ENCODE peak calls at places on chromosomes 3 and 15, in six cellular contexts. S is fibroblast of lung, M is brain microvascular endothelial cell, J is tibial artery, Z is epithelial cell of esophagus, H is HepG2. I is an unnamed sample.

GRCh38 chr3:17006143-17006839 is 121.5 kb downstream of the PLCL2 start:
- DNase-seq in S (no peak), M (no peak), J (no peak), Z (peak), H (no peak), I (no peak)

GRCh38 chr3:40086890-40087884 is 222.3 kb upstream of the EIF1B start:
- DNase-seq in S (no peak), M (no peak), J (no peak), Z (peak), H (peak), I (no peak)

GRCh38 chr3:178385280-178385952 is 150.8 kb upstream of the KCNMB2 start:
- DNase-seq in S (peak), M (peak), J (no peak), Z (peak), H (peak), I (no peak)

GRCh38 chr15:73081321-73081958 is 29.2 kb downstream of the NEO1 start:
- DNase-seq in S (peak), M (peak), J (no peak), Z (peak), H (peak), I (peak)

GRCh38 chr3:53221827-53222182 is 34.0 kb downstream of the TKT start:
- DNase-seq in S (no peak), M (no peak), J (no peak), Z (no peak), H (no peak), I (no peak)

GRCh38 chr3:141862279-141862816 is 14.1 kb upstream of the ATP1B3 start:
- DNase-seq in S (no peak), M (no peak), J (no peak), Z (no peak), H (no peak), I (no peak)

GRCh38 chr3:109369510-109369909 is 32.2 kb upstream of the DPPA4 start:
- DNase-seq in S (no peak), M (no peak), J (no peak), Z (no peak), H (peak), I (no peak)

GRCh38 chr3:46285931-46286330 is 43.7 kb downstream of the CCR3 start:
- DNase-seq in S (no peak), M (no peak), J (no peak), Z (no peak), H (no peak), I (no peak)

GRCh38 chr15:32927124-32927523 is 209.3 kb downstream of the GREM1 start:
- DNase-seq in S (no peak), M (no peak), J (no peak), Z (no peak), H (no peak), I (no peak)

GRCh38 chr3:17088602-17089313 is 204.0 kb downstream of the PLCL2 start:
- DNase-seq in S (no peak), M (no peak), J (no peak), Z (no peak), H (no peak), I (no peak)

GRCh38 chr3:177618873-177619771 is 421.8 kb upstream of the TBL1XR1 start:
- DNase-seq in S (peak), M (peak), J (no peak), Z (peak), H (no peak), I (peak)

GRCh38 chr15:83170474-83171165 is 37.0 kb downstream of the HDGFL3 start:
- DNase-seq in S (peak), M (no peak), J (no peak), Z (no peak), H (no peak), I (no peak)

GRCh38 chr15:81327526-81327925 is 3.6 kb upstream of the STARD5 start:
- DNase-seq in S (peak), M (peak), J (no peak), Z (no peak), H (no peak), I (peak)

GRCh38 chr3:35335703-35336102 is 303.6 kb upstream of the ARPP21 start:
- DNase-seq in S (no peak), M (no peak), J (no peak), Z (peak), H (no peak), I (no peak)

DNA sequence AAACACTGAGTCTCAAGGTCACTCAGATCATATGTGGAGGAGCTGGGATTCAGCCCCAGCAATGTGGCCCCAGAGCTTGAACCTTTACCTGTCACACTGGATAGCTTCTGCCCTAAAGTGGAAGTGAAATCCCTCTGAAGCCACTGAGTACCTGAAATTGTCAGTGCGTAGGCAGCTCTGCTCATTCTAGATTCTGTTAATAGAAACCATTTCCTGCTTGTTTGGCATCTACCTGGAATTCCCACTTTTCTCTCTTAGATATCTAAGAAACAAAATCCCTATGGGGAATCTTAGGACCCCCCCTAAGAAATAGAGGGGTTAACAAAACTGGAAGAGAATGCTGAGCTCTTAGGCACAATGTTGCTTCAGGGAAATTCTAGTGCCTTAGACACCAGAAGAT is 29.8 kb downstream of the FBXL22 start:
- DNase-seq in S (no peak), M (no peak), J (no peak), Z (no peak), H (no peak), I (no peak)
- H3K4me3 ChIP-seq in S (no peak), M (no peak), J (no peak), Z (no peak), H (no peak), I (no peak)

GRCh38 chr15:52021128-52021671 is 2.2 kb downstream of the MAPK6 start:
- DNase-seq in S (peak), M (peak), J (no peak), Z (peak), H (peak), I (peak)
- H3K4me3 ChIP-seq in S (peak), M (peak), J (peak), Z (peak), H (peak), I (peak)

DNA sequence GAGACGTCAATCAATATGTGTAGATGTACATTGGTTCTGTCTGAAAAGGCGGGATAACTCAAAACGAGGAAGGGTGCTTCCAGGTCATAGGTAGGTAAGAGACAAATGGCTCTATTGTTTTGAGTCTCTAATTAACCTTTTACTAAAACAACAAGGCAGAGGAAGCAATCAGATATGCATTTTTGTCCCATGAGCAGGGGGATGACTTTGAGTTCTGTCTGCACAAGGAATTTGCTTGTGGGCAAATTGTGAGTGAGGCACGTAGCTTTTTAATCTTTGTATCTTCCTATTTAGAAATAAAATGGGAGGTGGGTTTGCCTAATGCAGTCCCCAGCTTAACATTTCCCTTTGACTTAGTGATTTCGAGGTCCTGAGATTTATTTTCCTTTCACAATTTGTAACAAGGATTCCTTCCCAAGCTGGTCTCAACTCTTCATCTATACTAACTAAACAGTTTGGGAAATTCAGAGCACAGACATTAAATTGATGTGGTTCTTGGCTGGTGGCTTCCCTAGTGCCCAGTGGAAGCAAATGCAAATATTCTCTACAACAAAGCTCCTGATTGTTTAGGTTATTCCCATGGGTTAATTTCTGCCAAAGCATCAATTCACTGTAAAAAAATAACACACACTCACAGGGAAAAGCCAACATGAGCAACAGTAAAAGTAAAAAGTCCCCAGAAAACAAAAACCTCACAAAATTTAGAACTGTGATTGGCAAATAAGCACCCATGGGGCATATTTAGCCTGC is 738.8 kb upstream of the SGO1 start:
- DNase-seq in S (no peak), M (no peak), J (no peak), Z (peak), H (no peak), I (no peak)
- H3K4me3 ChIP-seq in S (no peak), M (no peak), J (no peak), Z (no peak), H (no peak), I (no peak)

GRCh38 chr3:50273689-50274065 is 4.7 kb downstream of the SEMA3B start:
- DNase-seq in S (no peak), M (no peak), J (no peak), Z (no peak), H (no peak), I (no peak)
- H3K4me3 ChIP-seq in S (no peak), M (no peak), J (no peak), Z (no peak), H (no peak), I (no peak)

GRCh38 chr15:79341361-79341760 is 30.4 kb downstream of the TMED3 start:
- DNase-seq in S (no peak), M (no peak), J (no peak), Z (no peak), H (no peak), I (no peak)

GRCh38 chr15:79340315-79340602 is 29.3 kb downstream of the TMED3 start:
- DNase-seq in S (no peak), M (no peak), J (no peak), Z (no peak), H (no peak), I (no peak)

GRCh38 chr15:79339588-79340314 is 28.8 kb downstream of the TMED3 start:
- DNase-seq in S (peak), M (peak), J (no peak), Z (peak), H (peak), I (no peak)

GRCh38 chr15:79332824-79333510 is 22.1 kb downstream of the TMED3 start:
- DNase-seq in S (no peak), M (no peak), J (no peak), Z (peak), H (no peak), I (no peak)

DNA sequence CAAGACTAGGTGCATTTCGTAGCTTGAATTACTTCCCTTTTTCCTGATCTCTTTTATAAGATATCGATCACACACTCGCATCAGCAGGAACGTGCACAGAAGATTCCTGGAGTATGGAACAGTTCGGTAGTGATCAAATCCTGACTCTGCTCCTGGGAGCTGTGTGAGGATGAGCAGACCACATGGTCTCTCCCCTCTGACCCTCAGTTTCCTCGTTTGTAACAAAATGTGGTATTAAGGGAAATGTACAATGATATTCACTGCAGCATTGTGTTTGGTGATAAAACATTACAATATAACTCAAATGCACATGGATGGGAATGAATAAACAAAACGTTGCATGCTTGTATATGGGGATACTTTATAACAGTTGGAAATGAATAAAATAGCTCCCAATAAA is 26.7 kb downstream of the TMED3 start:
- DNase-seq in S (no peak), M (no peak), J (no peak), Z (no peak), H (no peak), I (no peak)
- H3K4me3 ChIP-seq in S (no peak), M (no peak), J (no peak), Z (no peak), H (no peak), I (no peak)

GRCh38 chr3:130728037-130728436 is 18.6 kb downstream of the PIK3R4 start:
- DNase-seq in S (no peak), M (no peak), J (no peak), Z (no peak), H (no peak), I (no peak)

GRCh38 chr3:130725746-130726145 is 20.9 kb downstream of the PIK3R4 start:
- DNase-seq in S (peak), M (no peak), J (no peak), Z (no peak), H (no peak), I (no peak)

GRCh38 chr3:130733236-130733884 is 13.3 kb downstream of the PIK3R4 start:
- DNase-seq in S (peak), M (no peak), J (no peak), Z (no peak), H (peak), I (no peak)

GRCh38 chr3:130731817-130732216 is 14.8 kb downstream of the PIK3R4 start:
- DNase-seq in S (no peak), M (no peak), J (no peak), Z (no peak), H (no peak), I (no peak)

DNA sequence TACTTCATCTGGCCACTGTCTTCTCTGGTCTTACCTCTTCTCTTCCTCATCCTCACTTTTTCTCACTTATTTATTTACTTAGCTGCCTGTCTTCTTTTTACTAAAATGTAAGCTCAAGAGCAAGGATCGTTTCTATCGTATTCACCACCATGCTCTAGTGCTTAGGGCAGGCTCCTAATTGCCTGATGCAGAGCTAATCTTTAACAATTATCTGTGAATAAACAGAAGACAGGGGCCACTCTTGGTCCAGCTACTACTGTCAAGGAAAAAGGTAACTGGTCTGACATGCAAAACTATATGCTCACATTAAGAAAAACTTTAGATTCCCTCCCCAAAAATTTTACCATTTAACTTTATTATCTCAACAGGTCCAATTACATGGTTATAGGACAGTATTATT is 17.5 kb downstream of the PIK3R4 start:
- DNase-seq in S (no peak), M (no peak), J (no peak), Z (no peak), H (no peak), I (no peak)
- H3K4me3 ChIP-seq in S (no peak), M (no peak), J (no peak), Z (no peak), H (no peak), I (no peak)

GRCh38 chr3:126394179-126394976 is at the start of gene CFAP100:
- DNase-seq in S (peak), M (peak), J (peak), Z (peak), H (no peak), I (no peak)
- H3K4me3 ChIP-seq in S (no peak), M (no peak), J (peak), Z (no peak), H (no peak), I (no peak)

DNA sequence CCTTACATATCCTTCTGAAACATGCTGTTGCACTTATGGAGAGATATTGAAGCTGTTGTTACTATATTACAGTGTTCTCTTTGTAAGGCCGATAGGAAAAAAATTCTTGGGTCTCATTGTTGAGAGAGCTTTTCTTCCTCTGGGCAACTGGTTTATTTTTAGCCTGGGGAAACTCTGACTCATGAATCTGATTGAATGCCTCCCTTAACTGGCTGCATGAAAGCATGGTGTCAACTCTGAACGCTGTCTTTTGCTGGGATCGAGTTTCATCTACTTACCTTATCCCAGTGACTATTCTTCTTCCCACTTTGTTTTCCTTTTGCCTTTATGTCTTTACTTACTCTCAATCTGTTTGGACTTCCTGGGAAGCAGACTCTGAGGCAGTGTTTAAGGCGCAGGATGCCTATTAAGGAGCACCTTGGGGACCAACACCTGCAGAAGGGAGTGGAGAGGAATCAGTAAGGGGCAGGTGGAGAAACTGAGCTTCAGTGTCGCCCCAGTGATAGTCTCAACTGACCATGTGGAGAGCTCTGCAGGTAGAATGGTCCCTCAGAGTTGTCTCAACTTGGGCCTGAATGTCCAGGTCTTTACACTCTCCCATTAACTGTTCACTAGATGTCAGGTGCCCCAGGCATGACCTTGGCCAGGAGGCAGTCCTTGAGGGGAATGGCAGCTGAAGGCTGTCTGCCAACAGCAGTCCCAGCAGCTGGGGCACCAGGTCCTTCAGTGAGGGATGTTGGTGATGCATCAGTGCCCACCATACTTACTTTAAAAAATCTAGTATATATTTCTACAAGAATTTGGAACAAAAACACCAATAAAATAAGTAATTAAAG is 88.9 kb upstream of the CCNL1 start:
- DNase-seq in S (peak), M (peak), J (no peak), Z (peak), H (peak), I (peak)
- H3K4me3 ChIP-seq in S (no peak), M (no peak), J (no peak), Z (no peak), H (no peak), I (no peak)

DNA sequence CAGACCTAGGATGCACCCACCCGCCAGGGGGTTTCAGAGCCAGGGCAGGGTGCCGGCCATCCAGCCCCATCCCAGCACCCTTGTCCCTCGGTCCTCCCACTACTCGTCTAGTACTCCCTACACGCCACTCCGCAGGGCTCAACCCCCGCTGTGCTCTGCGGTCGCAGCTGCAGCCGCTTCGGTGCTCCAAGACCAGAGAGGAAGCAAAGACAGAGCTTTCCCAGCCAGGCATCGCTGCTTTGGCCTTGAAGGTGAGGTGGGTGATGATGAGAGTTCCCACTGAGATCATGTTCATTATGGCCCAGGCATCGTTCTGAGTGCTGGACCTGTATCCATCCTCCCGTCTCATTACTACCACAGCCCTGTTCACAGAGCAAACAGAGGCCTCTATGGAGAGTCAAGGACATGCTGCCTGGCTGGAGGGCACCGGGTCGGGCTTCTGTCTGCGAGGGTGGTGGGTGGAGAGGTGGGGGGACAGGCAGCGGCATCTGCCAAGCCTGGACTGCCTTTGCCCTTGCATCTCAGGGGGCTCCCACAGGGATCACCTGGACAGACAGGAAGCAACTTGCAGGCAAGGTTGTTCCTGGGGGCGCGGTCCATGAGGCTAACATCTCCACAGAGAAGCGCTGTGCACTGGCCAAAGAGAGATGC is 66.9 kb downstream of the KLF13 start:
- DNase-seq in S (no peak), M (no peak), J (no peak), Z (no peak), H (no peak), I (no peak)
- H3K4me3 ChIP-seq in S (no peak), M (no peak), J (peak), Z (no peak), H (no peak), I (no peak)